ENCODE peak calls at places on chromosomes 12 and 14, in four cellular contexts. J is H1, T is K562, O is GM12878. V is an unnamed sample.

GRCh38 chr12:40002178-40003169 is 103.4 kb downstream of the SLC2A13 start:
- DNase-seq in J (no peak), T (no peak), O (no peak), V (peak; percentile 54)

GRCh38 chr12:54213084-54213483 is 24.3 kb upstream of the SMUG1 start:
- DNase-seq in T (no peak), J (no peak), O (no peak), V (no peak)

GRCh38 chr14:38808734-38809455 is 294.1 kb downstream of the SEC23A start:
- DNase-seq in T (no peak), J (no peak), O (no peak), V (peak; percentile 21)

GRCh38 chr12:88418856-88419497 is 161.3 kb downstream of the KITLG start:
- DNase-seq in T (no peak), O (no peak), J (no peak), V (no peak)

GRCh38 chr14:104680806-104681688 is 8.4 kb upstream of the INF2 start:
- DNase-seq in T (no peak), J (no peak), O (no peak), V (peak; percentile 73)

GRCh38 chr14:71141701-71142374 is 234.6 kb downstream of the PCNX1 start:
- DNase-seq in J (no peak), T (no peak), O (no peak), V (no peak)

GRCh38 chr12:119006749-119007148 is 25.4 kb downstream of the SRRM4 start:
- DNase-seq in J (no peak), O (no peak), T (no peak), V (no peak)

GRCh38 chr12:130846386-130846785 is 7.3 kb upstream of the STX2 start:
- DNase-seq in J (no peak), O (no peak), T (no peak), V (no peak)

GRCh38 chr12:53049582-53050318 is at the start of gene TNS2:
- DNase-seq in J (no peak), T (peak; percentile 48), O (no peak), V (peak; percentile 72)

GRCh38 chr14:67762051-67762450 is 54.3 kb downstream of the ZFYVE26 start:
- DNase-seq in J (no peak), T (no peak), O (no peak), V (no peak)

GRCh38 chr12:2179953-2180736 is 127.4 kb downstream of the CACNA1C start:
- DNase-seq in T (no peak), J (no peak), O (no peak), V (no peak)

GRCh38 chr12:120314220-120314619 is 12.1 kb downstream of the SIRT4 start:
- DNase-seq in J (no peak), O (no peak), T (peak; percentile 42), V (no peak)

GRCh38 chr12:29640589-29641345 is 143.0 kb downstream of the TMTC1 start:
- DNase-seq in T (no peak), J (no peak), O (no peak), V (peak; percentile 63)

GRCh38 chr12:68479261-68479581 is 131.5 kb upstream of the RAP1B start:
- DNase-seq in J (no peak), O (no peak), T (no peak), V (no peak)

GRCh38 chr14:74427651-74428050 is 1.6 kb upstream of the SYNDIG1L start:
- DNase-seq in O (no peak), J (no peak), T (no peak), V (no peak)

GRCh38 chr12:121872546-121873223 is 14.0 kb upstream of the HPD start:
- DNase-seq in O (no peak), J (no peak), T (no peak), V (no peak)

GRCh38 chr14:95497561-95498011 is 18.9 kb downstream of the SYNE3 start:
- DNase-seq in J (no peak), T (no peak), O (no peak), V (no peak)

GRCh38 chr14:25103820-25104219 is 53.9 kb upstream of the STXBP6 start:
- DNase-seq in J (no peak), T (no peak), O (no peak), V (no peak)

GRCh38 chr14:102427642-102428041 is 64.9 kb downstream of the TECPR2 start:
- DNase-seq in T (no peak), J (no peak), O (no peak), V (no peak)

GRCh38 chr12:79535751-79536150 is 155.0 kb downstream of the PAWR start:
- DNase-seq in T (no peak), J (no peak), O (no peak), V (no peak)

GRCh38 chr12:74847169-74847568 is 309.5 kb downstream of the ATXN7L3B start:
- DNase-seq in O (no peak), T (no peak), J (no peak), V (peak; percentile 15)

GRCh38 chr12:41277019-41277770 is 89.1 kb downstream of the PDZRN4 start:
- DNase-seq in O (no peak), T (peak; percentile 18), J (no peak), V (peak; percentile 26)

GRCh38 chr12:113129664-113130456 is 5.7 kb downstream of the RASAL1 start:
- DNase-seq in O (no peak), J (no peak), T (no peak), V (no peak)

GRCh38 chr12:2960996-2961616 is 1.9 kb downstream of the TEAD4 start:
- DNase-seq in O (no peak), J (no peak), T (no peak), V (no peak)

GRCh38 chr12:94183702-94184379 is 35.5 kb downstream of the PLXNC1 start:
- DNase-seq in T (no peak), J (no peak), O (no peak), V (peak; percentile 97)

GRCh38 chr12:82326905-82327503 is 31.2 kb downstream of the CCDC59 start:
- DNase-seq in O (no peak), J (no peak), T (peak; percentile 15), V (peak; percentile 13)
- TF ChIP-seq EZH2 in O (no peak), J (no peak), T (no peak), V (no peak)

GRCh38 chr14:93954900-93955891 is 21.2 kb downstream of the ASB2 start:
- DNase-seq in J (no peak), O (no peak), T (no peak), V (no peak)
- TF ChIP-seq RFX5 in J (no peak), O (no peak), T (no peak), V (no peak)

DNA sequence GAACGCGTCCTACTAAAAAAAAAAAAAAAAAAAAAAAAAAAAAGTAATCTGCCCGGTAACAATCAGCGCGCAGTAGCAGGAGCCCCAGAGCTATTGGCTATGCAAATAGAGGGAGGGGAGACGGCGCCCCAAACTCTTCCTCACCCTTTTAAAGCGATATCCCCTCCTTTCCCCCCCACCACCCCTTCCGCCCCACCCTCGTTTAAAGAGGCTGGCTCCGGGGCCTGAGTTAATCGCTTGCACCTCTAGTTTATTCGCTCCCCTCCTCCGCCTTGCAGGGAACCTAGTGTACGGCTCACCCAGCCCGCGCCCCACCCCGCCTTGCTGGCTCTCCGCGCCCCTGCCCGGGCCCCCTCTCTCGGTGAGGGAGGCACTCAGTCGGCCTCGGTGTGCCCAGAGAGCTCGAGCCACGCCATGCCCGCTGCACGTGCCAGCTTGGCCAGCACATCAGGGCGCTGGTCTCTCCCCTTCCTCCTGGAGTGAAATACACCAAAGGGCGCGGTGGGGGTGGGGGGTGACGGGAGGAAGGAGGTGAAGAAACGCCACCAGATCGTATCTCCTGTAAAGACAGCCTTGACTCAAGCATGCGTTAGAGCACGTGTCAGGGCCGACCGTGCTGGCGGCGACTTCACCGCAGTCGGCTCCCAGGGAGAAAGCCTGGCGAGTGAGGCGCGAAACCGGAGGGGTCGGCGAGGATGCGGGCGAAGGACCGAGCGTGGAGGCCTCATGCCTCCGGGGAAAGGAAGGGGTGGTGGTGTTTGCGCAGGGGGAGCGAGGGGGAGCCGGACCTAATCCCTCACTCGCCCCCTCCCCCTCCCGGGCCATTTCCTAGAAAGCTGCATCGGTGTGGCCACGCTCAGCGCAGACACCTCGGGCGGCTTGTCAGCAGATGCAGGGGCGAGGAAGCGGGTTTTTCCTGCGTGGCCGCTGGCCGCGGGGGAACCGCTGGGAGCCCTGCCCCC is 1.3 kb upstream of the CCND2 start:
- DNase-seq in T (peak; percentile 56), O (peak; percentile 74), J (no peak), V (no peak)
- TF ChIP-seq EZH2 in T (no peak), O (no peak), J (peak; percentile 10), V (peak; percentile 97)

DNA sequence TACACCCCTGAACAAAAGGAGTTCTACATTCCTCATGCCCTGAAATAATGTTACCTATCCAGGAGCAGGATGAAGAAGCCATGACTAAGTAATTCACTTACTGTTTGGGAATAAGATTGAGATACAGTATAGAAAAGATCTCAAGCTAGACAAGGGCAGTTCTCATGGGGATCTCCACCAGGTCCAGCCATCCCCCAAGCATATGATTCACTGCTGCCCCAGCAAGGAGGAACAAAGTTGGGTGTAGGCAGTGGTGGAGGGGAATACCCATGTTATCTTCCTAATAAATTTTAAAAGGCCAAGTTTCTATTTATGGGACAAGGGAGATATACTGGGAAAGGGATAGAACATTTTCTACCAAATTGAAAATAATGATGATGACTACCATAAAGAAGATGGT is 204.8 kb downstream of the BTG1 start:
- DNase-seq in J (no peak), T (no peak), O (no peak), V (no peak)
- TF ChIP-seq RFX5 in J (no peak), T (no peak), O (no peak), V (no peak)

V was measured in HepG2.